ENCODE peak calls at places on chromosomes 12 and 14, in six cellular contexts. U is adipocyte; W is stimulated activated CD4-positive, alpha-beta T cell treated with anti-CD3 and anti-CD28 coated beads, TNF-alpha, amount 100 ng/mL, for 48 hours; V is astrocyte of the hippocampus; P is KBM-7; D is HS-5. N is an unnamed sample.

GRCh38 chr12:10618338-10618987 is 5.1 kb upstream of the MAGOHB start:
- DNase-seq in W (no peak), V (peak), D (peak), P (no peak), U (peak), N (no peak)

GRCh38 chr12:111222027-111222414 is 146.9 kb downstream of the PHETA1 start:
- DNase-seq in V (no peak), W (no peak), U (no peak), D (no peak), P (no peak), N (no peak)

GRCh38 chr12:25827141-25827540 is 131.3 kb upstream of the RASSF8 start:
- DNase-seq in V (no peak), W (no peak), U (no peak), P (no peak), D (no peak), N (no peak)

GRCh38 chr14:60594077-60594476 is 55.2 kb downstream of the SIX1 start:
- DNase-seq in P (no peak), W (no peak), U (no peak), V (no peak), D (no peak), N (no peak)

GRCh38 chr14:38079268-38079667 is 128.4 kb upstream of the SSTR1 start:
- DNase-seq in D (no peak), U (peak), P (no peak), W (no peak), V (no peak), N (no peak)

GRCh38 chr14:78448483-78449094 is 278.4 kb downstream of the NRXN3 start:
- DNase-seq in W (peak), U (peak), P (peak), V (peak), D (peak), N (no peak)

GRCh38 chr12:27176765-27177164 is 67.3 kb upstream of the STK38L start:
- DNase-seq in V (peak), P (no peak), D (peak), W (no peak), U (peak), N (no peak)

GRCh38 chr12:57993834-57994233 is 52.5 kb downstream of the ATP23 start:
- DNase-seq in V (no peak), U (no peak), D (no peak), P (no peak), W (no peak), N (no peak)

GRCh38 chr12:24751181-24751580 is 197.7 kb downstream of the BCAT1 start:
- DNase-seq in V (no peak), U (peak), D (no peak), P (no peak), W (no peak), N (no peak)

GRCh38 chr12:132162508-132163031 is 18.3 kb downstream of the NOC4L start:
- DNase-seq in U (peak), D (peak), V (peak), W (no peak), P (peak), N (peak)

GRCh38 chr14:91858536-91859275 is 8.6 kb downstream of the TC2N start:
- DNase-seq in U (peak), V (peak), D (peak), P (no peak), W (no peak), N (peak)

GRCh38 chr14:76698191-76698590 is 63.1 kb upstream of the VASH1 start:
- DNase-seq in W (no peak), V (no peak), P (no peak), U (no peak), D (no peak), N (no peak)

GRCh38 chr14:44565968-44566367 is 58.9 kb upstream of the FSCB start:
- DNase-seq in U (no peak), D (no peak), W (no peak), V (no peak), P (no peak), N (no peak)

GRCh38 chr12:45973526-45973925 is 16.8 kb downstream of the SCAF11 start:
- DNase-seq in V (peak), D (no peak), U (peak), P (peak), W (no peak), N (no peak)

GRCh38 chr12:18262514-18262913 is 1.2 kb downstream of the PIK3C2G start:
- DNase-seq in V (no peak), P (no peak), U (peak), D (no peak), W (no peak), N (no peak)

GRCh38 chr14:103209054-103209453 is 85.8 kb downstream of the TNFAIP2 start:
- DNase-seq in P (no peak), V (no peak), U (no peak), D (no peak), W (no peak), N (no peak)

GRCh38 chr14:50242566-50243288 is 11.3 kb upstream of the SOS2 start:
- DNase-seq in D (no peak), P (no peak), W (no peak), U (no peak), V (no peak), N (no peak)

GRCh38 chr14:39939023-39939422 is 506.8 kb upstream of the FBXO33 start:
- DNase-seq in P (no peak), D (no peak), U (no peak), V (peak), W (no peak), N (no peak)

GRCh38 chr14:60738843-60739508 is 4.4 kb downstream of the MNAT1 start:
- DNase-seq in W (no peak), U (peak), P (peak), V (no peak), D (no peak), N (no peak)

GRCh38 chr12:107057071-107057834 is 36.1 kb downstream of the CRY1 start:
- DNase-seq in U (peak), W (no peak), V (peak), P (no peak), D (no peak), N (no peak)

GRCh38 chr12:68001486-68002466 is 12.5 kb downstream of the IFNG-AS1 start:
- DNase-seq in D (no peak), W (no peak), U (peak), V (peak), P (peak), N (no peak)

GRCh38 chr12:1993871-1994371 is 10.3 kb downstream of the DCP1B start:
- DNase-seq in P (no peak), V (peak), U (peak), W (no peak), D (peak), N (no peak)

GRCh38 chr12:105220929-105221290 is 15.1 kb downstream of the APPL2 start:
- DNase-seq in D (no peak), W (no peak), P (no peak), U (no peak), V (no peak), N (no peak)

GRCh38 chr12:27614386-27614785 is 81.9 kb upstream of the REP15 start:
- DNase-seq in P (no peak), W (no peak), U (no peak), V (no peak), D (no peak), N (no peak)

GRCh38 chr12:69679119-69679518 is 20.0 kb downstream of the BEST3 start:
- DNase-seq in W (no peak), P (no peak), U (no peak), V (no peak), D (no peak), N (no peak)

GRCh38 chr12:54917001-54917488 is 62.7 kb downstream of the MUCL1 start:
- DNase-seq in D (no peak), P (no peak), W (no peak), U (no peak), V (no peak), N (no peak)

GRCh38 chr12:105253882-105254513 is 18.0 kb upstream of the APPL2 start:
- DNase-seq in W (no peak), V (peak), P (no peak), D (peak), U (peak), N (no peak)

GRCh38 chr12:81284137-81284536 is 206.3 kb downstream of the ACSS3 start:
- DNase-seq in D (no peak), U (peak), P (no peak), V (peak), W (no peak), N (no peak)

GRCh38 chr12:80154261-80154660 is 54.9 kb downstream of the OTOGL start:
- DNase-seq in D (no peak), U (peak), W (no peak), V (peak), P (no peak), N (no peak)

GRCh38 chr14:104726600-104727451 is 2.8 kb downstream of the ADSS1 start:
- DNase-seq in V (no peak), P (no peak), U (peak), D (no peak), W (no peak), N (no peak)

GRCh38 chr12:110565919-110566871 is 16.9 kb downstream of the PPTC7 start:
- DNase-seq in V (no peak), U (no peak), D (no peak), W (no peak), P (no peak), N (no peak)

GRCh38 chr12:82740129-82741000 is 53.7 kb downstream of the TMTC2 start:
- DNase-seq in V (peak), U (peak), P (peak), W (no peak), D (peak), N (peak)

GRCh38 chr14:94079891-94080605 is 954 bp downstream of the DDX24 start:
- DNase-seq in U (peak), W (no peak), P (peak), V (peak), D (no peak), N (no peak)

GRCh38 chr12:76866146-76866545 is 12.7 kb downstream of the CSRP2 start:
- DNase-seq in V (peak), U (no peak), D (no peak), W (no peak), P (no peak), N (no peak)

GRCh38 chr12:22858849-22859569 is 234.0 kb downstream of the ETNK1 start:
- DNase-seq in P (no peak), W (no peak), D (peak), U (no peak), V (peak), N (no peak)

GRCh38 chr14:72619071-72619710 is 274.7 kb downstream of the DPF3 start:
- DNase-seq in P (no peak), V (no peak), U (no peak), W (no peak), D (no peak), N (no peak)

GRCh38 chr14:68283378-68284123 is 464.0 kb downstream of the RAD51B start:
- DNase-seq in V (no peak), W (no peak), P (no peak), U (no peak), D (no peak), N (no peak)

GRCh38 chr14:97709552-97709951 is 912.4 kb downstream of the VRK1 start:
- DNase-seq in W (no peak), V (no peak), D (no peak), U (no peak), P (no peak), N (no peak)

N was measured in smooth muscle cell of the brain vasculature.